ENCODE peak calls at places on chromosomes 7 and 10, in seven cellular contexts. X is endothelial cell, T is transverse colon, U is colonic mucosa, M is epithelial cell of esophagus, P is progenitor cell of endocrine pancreas, Q is testis. J is an unnamed sample.
A peak's percentile ranks its signal among the peaks of the same experiment; 100 is the strongest.

GRCh38 chr10:18713077-18713476 is 53.8 kb downstream of the ARL5B start:
- DNase-seq in X (no peak), T (no peak), U (no peak), M (peak; percentile 92), P (no peak), Q (no peak), J (no peak)

GRCh38 chr10:70145666-70146488 is 623 bp downstream of the TYSND1 start:
- DNase-seq in X (peak; percentile 64), T (peak; percentile 67), U (peak; percentile 65), M (peak; percentile 79), P (peak; percentile 58), Q (peak; percentile 56), J (peak; percentile 72)

GRCh38 chr10:43315535-43316245 is 48.8 kb upstream of the RASGEF1A start:
- DNase-seq in X (no peak), T (peak; percentile 87), U (peak; percentile 88), M (no peak), P (no peak), Q (no peak), J (no peak)

GRCh38 chr10:47231414-47231813 is 68.6 kb upstream of the GDF10 start:
- DNase-seq in X (no peak), T (no peak), U (no peak), M (no peak), P (no peak), Q (no peak), J (no peak)

GRCh38 chr7:36227223-36227622 is 74.2 kb downstream of the EEPD1 start:
- DNase-seq in X (no peak), T (peak; percentile 54), U (peak; percentile 44), M (no peak), P (no peak), Q (peak; percentile 78), J (no peak)

GRCh38 chr10:28984431-28984830 is 304.4 kb upstream of the LYZL1 start:
- DNase-seq in X (peak; percentile 23), T (peak; percentile 44), U (peak; percentile 60), M (peak; percentile 75), P (no peak), Q (no peak), J (no peak)

GRCh38 chr10:30803901-30804322 is 174.4 kb upstream of the LYZL2 start:
- DNase-seq in X (no peak), T (no peak), U (no peak), M (peak; percentile 79), P (no peak), Q (peak; percentile 64), J (no peak)

GRCh38 chr10:99850041-99850766 is 67.8 kb downstream of the ABCC2 start:
- DNase-seq in X (no peak), T (no peak), U (no peak), M (no peak), P (no peak), Q (no peak), J (no peak)

GRCh38 chr7:29770371-29770770 is 35.9 kb upstream of the WIPF3 start:
- DNase-seq in X (no peak), T (no peak), U (no peak), M (no peak), P (no peak), Q (peak; percentile 69), J (no peak)

GRCh38 chr7:16430133-16430532 is 8.8 kb upstream of the CRPPA start:
- DNase-seq in X (no peak), T (no peak), U (no peak), M (peak; percentile 65), P (no peak), Q (no peak), J (no peak)

GRCh38 chr7:25009271-25009670 is 29.3 kb upstream of the OSBPL3 start:
- DNase-seq in X (no peak), T (no peak), U (no peak), M (peak; percentile 90), P (no peak), Q (no peak), J (no peak)

GRCh38 chr10:5888843-5889623 is 660 bp downstream of the ANKRD16 start:
- DNase-seq in X (peak; percentile 62), T (peak; percentile 51), U (peak; percentile 37), M (peak; percentile 29), P (peak; percentile 39), Q (peak; percentile 33), J (peak; percentile 35)

GRCh38 chr10:35554461-35555056 is 50.6 kb upstream of the GJD4 start:
- DNase-seq in X (no peak), T (no peak), U (no peak), M (no peak), P (no peak), Q (no peak), J (no peak)

GRCh38 chr7:102297487-102298218 is 11.0 kb downstream of the SH2B2 start:
- DNase-seq in X (no peak), T (no peak), U (no peak), M (no peak), P (no peak), Q (no peak), J (no peak)

GRCh38 chr7:13848576-13849527 is 140.6 kb downstream of the ETV1 start:
- DNase-seq in X (no peak), T (no peak), U (no peak), M (no peak), P (no peak), Q (no peak), J (no peak)

GRCh38 chr7:133253522-133253882 is 624 bp downstream of the EXOC4 start:
- DNase-seq in X (peak; percentile 5), T (peak; percentile 13), U (peak; percentile 24), M (no peak), P (no peak), Q (peak; percentile 35), J (peak; percentile 30)

GRCh38 chr7:108094933-108095710 is 35.0 kb downstream of the LAMB4 start:
- DNase-seq in X (no peak), T (peak; percentile 65), U (peak; percentile 77), M (peak; percentile 94), P (peak; percentile 51), Q (no peak), J (no peak)

GRCh38 chr7:13724631-13725566 is 264.6 kb downstream of the ETV1 start:
- DNase-seq in X (no peak), T (no peak), U (no peak), M (no peak), P (no peak), Q (no peak), J (no peak)

GRCh38 chr7:118068-118802 is 74.1 kb upstream of the FAM20C start:
- DNase-seq in X (no peak), T (no peak), U (no peak), M (no peak), P (no peak), Q (no peak), J (no peak)

GRCh38 chr7:74083928-74084721 is 521 bp downstream of the LIMK1 start:
- DNase-seq in X (peak; percentile 42), T (peak; percentile 41), U (peak; percentile 63), M (peak; percentile 37), P (no peak), Q (no peak), J (no peak)

GRCh38 chr7:50315739-50316671 is 11.5 kb downstream of the IKZF1 start:
- DNase-seq in X (no peak), T (no peak), U (no peak), M (no peak), P (no peak), Q (no peak), J (no peak)
- TF ChIP-seq CTCF in X (no peak), T (no peak), U (no peak), M (no peak), P (no peak), Q (no peak), J (no peak)

GRCh38 chr10:115047705-115048104 is 45.5 kb upstream of the ATRNL1 start:
- DNase-seq in X (no peak), T (no peak), U (no peak), M (no peak), P (no peak), Q (no peak), J (no peak)

GRCh38 chr10:115049957-115050356 is 43.2 kb upstream of the ATRNL1 start:
- DNase-seq in X (no peak), T (no peak), U (no peak), M (no peak), P (no peak), Q (no peak), J (no peak)

GRCh38 chr10:115050375-115050960 is 42.7 kb upstream of the ATRNL1 start:
- DNase-seq in X (no peak), T (no peak), U (no peak), M (no peak), P (no peak), Q (no peak), J (no peak)

GRCh38 chr10:115051216-115051615 is 41.9 kb upstream of the ATRNL1 start:
- DNase-seq in X (no peak), T (no peak), U (no peak), M (no peak), P (no peak), Q (no peak), J (no peak)

GRCh38 chr10:115049318-115049717 is 43.8 kb upstream of the ATRNL1 start:
- DNase-seq in X (no peak), T (no peak), U (no peak), M (no peak), P (no peak), Q (no peak), J (no peak)
- TF ChIP-seq CTCF in X (no peak), T (no peak), U (no peak), M (no peak), P (no peak), Q (no peak), J (no peak)

GRCh38 chr10:4343091-4343490 is 482.9 kb upstream of the AKR1E2 start:
- DNase-seq in X (no peak), T (no peak), U (no peak), M (no peak), P (no peak), Q (no peak), J (no peak)

GRCh38 chr10:4343798-4344370 is 482.1 kb upstream of the AKR1E2 start:
- DNase-seq in X (no peak), T (no peak), U (no peak), M (no peak), P (no peak), Q (no peak), J (no peak)

GRCh38 chr10:4346257-4346656 is 479.8 kb upstream of the AKR1E2 start:
- DNase-seq in X (no peak), T (no peak), U (no peak), M (no peak), P (no peak), Q (peak; percentile 28), J (no peak)

GRCh38 chr10:4345842-4346241 is 480.2 kb upstream of the AKR1E2 start:
- DNase-seq in X (no peak), T (no peak), U (no peak), M (no peak), P (no peak), Q (no peak), J (no peak)

DNA sequence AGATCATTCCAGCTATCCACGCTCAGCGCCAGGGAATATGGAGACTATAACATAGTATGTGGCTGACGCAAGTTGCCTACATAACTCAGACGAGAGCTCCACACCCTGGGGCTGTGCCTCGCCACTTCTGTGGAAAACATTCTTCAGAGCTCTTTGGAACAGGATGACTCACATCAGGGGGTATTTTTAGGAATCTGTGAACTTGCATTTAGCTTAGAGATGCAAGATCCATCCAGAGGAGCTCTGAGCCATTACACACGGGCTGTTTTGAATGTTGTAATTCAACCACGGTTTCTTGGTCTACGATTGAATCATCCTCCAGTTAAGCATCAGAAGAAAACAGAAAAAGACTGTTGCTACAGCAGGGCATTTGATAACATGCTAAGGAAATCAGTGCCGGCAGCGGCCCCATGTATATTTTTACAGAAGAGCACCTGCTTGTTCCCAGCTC is 481.4 kb upstream of the AKR1E2 start:
- DNase-seq in X (no peak), T (peak; percentile 24), U (no peak), M (peak; percentile 100), P (no peak), Q (peak; percentile 43), J (no peak)
- TF ChIP-seq CTCF in X (no peak), T (no peak), U (no peak), M (peak; percentile 40), P (no peak), Q (no peak), J (no peak)

GRCh38 chr10:22301193-22301592 is 15.0 kb upstream of the COMMD3 start:
- DNase-seq in X (no peak), T (no peak), U (no peak), M (no peak), P (no peak), Q (no peak), J (no peak)
- TF ChIP-seq CTCF in X (no peak), T (no peak), U (no peak), M (no peak), P (no peak), Q (no peak), J (no peak)

J was measured in natural killer cell.